ENCODE peak calls at places on chromosomes 2 and 18, in four cellular contexts. C, V, G and O are unnamed samples.

GRCh38 chr2:189109921-189110397 is 69.6 kb downstream of the COL5A2 start:
- DNase-seq in V (no peak), G (no peak), C (peak), O (no peak)

GRCh38 chr2:152826880-152827279 is 108.5 kb downstream of the ARL6IP6 start:
- DNase-seq in G (no peak), V (no peak), C (no peak), O (no peak)

GRCh38 chr18:42137671-42138375 is 182.8 kb downstream of the PIK3C3 start:
- DNase-seq in C (no peak), G (no peak), V (no peak), O (no peak)

GRCh38 chr2:48415765-48416515 is 114.0 kb upstream of the STON1 start:
- DNase-seq in C (peak), V (peak), G (peak), O (no peak)

GRCh38 chr2:232352511-232353091 is 25.9 kb upstream of the ALPP start:
- DNase-seq in G (no peak), C (no peak), V (no peak), O (no peak)

GRCh38 chr2:36981911-36982310 is 15.6 kb upstream of the STRN start:
- DNase-seq in V (no peak), C (no peak), G (no peak), O (no peak)

GRCh38 chr18:5418985-5419495 is 123.5 kb upstream of the ZBTB14 start:
- DNase-seq in C (no peak), G (no peak), V (no peak), O (no peak)

GRCh38 chr2:62745891-62746481 is 40.5 kb downstream of the EHBP1 start:
- DNase-seq in G (no peak), C (no peak), V (no peak), O (no peak)

GRCh38 chr2:214410918-214411554 is at the start of gene VWC2L:
- DNase-seq in G (peak), V (peak), C (peak), O (peak)

GRCh38 chr2:156005999-156006712 is 326.4 kb downstream of the NR4A2 start:
- DNase-seq in G (no peak), V (peak), C (peak), O (no peak)

GRCh38 chr18:11736656-11737055 is 47.6 kb downstream of the GNAL start:
- DNase-seq in C (no peak), V (no peak), G (no peak), O (no peak)

GRCh38 chr18:57446322-57446721 is 11.1 kb downstream of the ONECUT2 start:
- DNase-seq in C (peak), G (peak), V (no peak), O (no peak)

GRCh38 chr2:127658641-127659407 is 12.9 kb downstream of the GPR17 start:
- DNase-seq in V (no peak), C (no peak), G (no peak), O (no peak)

GRCh38 chr2:138827426-138828054 is 47.4 kb upstream of the NXPH2 start:
- DNase-seq in C (peak), G (peak), V (peak), O (peak)

GRCh38 chr2:75728614-75729419 is 18.1 kb upstream of the GCFC2 start:
- DNase-seq in C (no peak), V (no peak), G (peak), O (no peak)

GRCh38 chr2:241764272-241765241 is 12.1 kb upstream of the GAL3ST2 start:
- DNase-seq in V (no peak), C (peak), G (no peak), O (no peak)

GRCh38 chr2:34646901-34647300 is 1047.8 kb upstream of the FAM98A start:
- DNase-seq in G (no peak), C (no peak), V (no peak), O (no peak)

GRCh38 chr18:61651880-61652268 is 240.9 kb downstream of the RNF152 start:
- DNase-seq in C (no peak), V (no peak), G (no peak), O (no peak)

GRCh38 chr18:47754311-47755101 is 176.0 kb downstream of the SMAD2 start:
- DNase-seq in C (peak), V (peak), G (peak), O (peak)

GRCh38 chr2:159613515-159614336 is 2.6 kb downstream of the BAZ2B start:
- DNase-seq in V (no peak), C (no peak), G (no peak), O (no peak)

GRCh38 chr18:25102657-25103056 is 249.3 kb downstream of the ZNF521 start:
- DNase-seq in G (no peak), C (no peak), V (no peak), O (no peak)